ENCODE peak calls at places on chromosomes 13 and 19, in nine cellular contexts. One of them, this sample, is unnamed.

GRCh38 chr19:12567951-12568350 is 16.7 kb upstream of the ZNF564 start:
- DNase-seq in substantia nigra: no peak
- DNase-seq in T-cell: no peak
- DNase-seq in NCI-H1092: no peak
- DNase-seq in stimulated activated CD8-positive, alpha-beta memory T cell treated with anti-CD3 and anti-CD28 coated beads, Interleukin-15, amount 100 ng/mL, for 24 hours: no peak
- DNase-seq in epithelial cell of esophagus: no peak
- DNase-seq in astrocyte of the cerebellum: no peak
- DNase-seq in progenitor cell of endocrine pancreas: no peak
- DNase-seq in activated CD4-positive, alpha-beta T cell treated with anti-CD3 and anti-CD28 coated beads for 24 hours: no peak
- DNase-seq in this sample: no peak

GRCh38 chr19:9981406-9982260 is 28.7 kb downstream of the COL5A3 start:
- DNase-seq in activated CD4-positive, alpha-beta T cell treated with anti-CD3 and anti-CD28 coated beads for 24 hours: no peak
- DNase-seq in progenitor cell of endocrine pancreas: no peak
- DNase-seq in epithelial cell of esophagus: no peak
- DNase-seq in substantia nigra: no peak
- DNase-seq in NCI-H1092: no peak
- DNase-seq in stimulated activated CD8-positive, alpha-beta memory T cell treated with anti-CD3 and anti-CD28 coated beads, Interleukin-15, amount 100 ng/mL, for 24 hours: no peak
- DNase-seq in astrocyte of the cerebellum: no peak
- DNase-seq in T-cell: no peak
- DNase-seq in this sample: no peak

GRCh38 chr13:113930711-113931637 is 42.9 kb downstream of the C13orf46 start:
- DNase-seq in substantia nigra: no peak
- DNase-seq in activated CD4-positive, alpha-beta T cell treated with anti-CD3 and anti-CD28 coated beads for 24 hours: peak
- DNase-seq in stimulated activated CD8-positive, alpha-beta memory T cell treated with anti-CD3 and anti-CD28 coated beads, Interleukin-15, amount 100 ng/mL, for 24 hours: no peak
- DNase-seq in astrocyte of the cerebellum: peak
- DNase-seq in epithelial cell of esophagus: no peak
- DNase-seq in T-cell: peak
- DNase-seq in NCI-H1092: no peak
- DNase-seq in progenitor cell of endocrine pancreas: no peak
- DNase-seq in this sample: no peak

GRCh38 chr13:20967340-20967739 is 64.8 kb upstream of the XPO4 start:
- DNase-seq in T-cell: no peak
- DNase-seq in progenitor cell of endocrine pancreas: no peak
- DNase-seq in activated CD4-positive, alpha-beta T cell treated with anti-CD3 and anti-CD28 coated beads for 24 hours: no peak
- DNase-seq in stimulated activated CD8-positive, alpha-beta memory T cell treated with anti-CD3 and anti-CD28 coated beads, Interleukin-15, amount 100 ng/mL, for 24 hours: no peak
- DNase-seq in substantia nigra: no peak
- DNase-seq in epithelial cell of esophagus: no peak
- DNase-seq in NCI-H1092: no peak
- DNase-seq in astrocyte of the cerebellum: no peak
- DNase-seq in this sample: no peak

GRCh38 chr13:97224544-97225324 is 2.6 kb downstream of the MBNL2 start:
- DNase-seq in T-cell: peak
- DNase-seq in activated CD4-positive, alpha-beta T cell treated with anti-CD3 and anti-CD28 coated beads for 24 hours: no peak
- DNase-seq in astrocyte of the cerebellum: peak
- DNase-seq in epithelial cell of esophagus: peak
- DNase-seq in stimulated activated CD8-positive, alpha-beta memory T cell treated with anti-CD3 and anti-CD28 coated beads, Interleukin-15, amount 100 ng/mL, for 24 hours: no peak
- DNase-seq in NCI-H1092: peak
- DNase-seq in progenitor cell of endocrine pancreas: no peak
- DNase-seq in substantia nigra: no peak
- DNase-seq in this sample: no peak

GRCh38 chr19:30871979-30872378 is 477.3 kb downstream of the TSHZ3 start:
- DNase-seq in stimulated activated CD8-positive, alpha-beta memory T cell treated with anti-CD3 and anti-CD28 coated beads, Interleukin-15, amount 100 ng/mL, for 24 hours: no peak
- DNase-seq in astrocyte of the cerebellum: no peak
- DNase-seq in substantia nigra: no peak
- DNase-seq in T-cell: no peak
- DNase-seq in activated CD4-positive, alpha-beta T cell treated with anti-CD3 and anti-CD28 coated beads for 24 hours: no peak
- DNase-seq in progenitor cell of endocrine pancreas: no peak
- DNase-seq in epithelial cell of esophagus: no peak
- DNase-seq in NCI-H1092: no peak
- DNase-seq in this sample: no peak

GRCh38 chr13:20387006-20387405 is 138.7 kb downstream of the CRYL1 start:
- DNase-seq in epithelial cell of esophagus: no peak
- DNase-seq in astrocyte of the cerebellum: no peak
- DNase-seq in substantia nigra: no peak
- DNase-seq in progenitor cell of endocrine pancreas: no peak
- DNase-seq in T-cell: no peak
- DNase-seq in NCI-H1092: no peak
- DNase-seq in stimulated activated CD8-positive, alpha-beta memory T cell treated with anti-CD3 and anti-CD28 coated beads, Interleukin-15, amount 100 ng/mL, for 24 hours: no peak
- DNase-seq in activated CD4-positive, alpha-beta T cell treated with anti-CD3 and anti-CD28 coated beads for 24 hours: no peak
- DNase-seq in this sample: no peak

GRCh38 chr19:29040951-29041350 is 172.0 kb downstream of the UQCRFS1 start:
- DNase-seq in epithelial cell of esophagus: no peak
- DNase-seq in activated CD4-positive, alpha-beta T cell treated with anti-CD3 and anti-CD28 coated beads for 24 hours: no peak
- DNase-seq in stimulated activated CD8-positive, alpha-beta memory T cell treated with anti-CD3 and anti-CD28 coated beads, Interleukin-15, amount 100 ng/mL, for 24 hours: no peak
- DNase-seq in astrocyte of the cerebellum: no peak
- DNase-seq in progenitor cell of endocrine pancreas: no peak
- DNase-seq in T-cell: no peak
- DNase-seq in NCI-H1092: no peak
- DNase-seq in substantia nigra: no peak
- DNase-seq in this sample: no peak

GRCh38 chr19:46076951-46077814 is 36.4 kb upstream of the IGFL4 start:
- DNase-seq in NCI-H1092: peak
- DNase-seq in substantia nigra: peak
- DNase-seq in epithelial cell of esophagus: peak
- DNase-seq in progenitor cell of endocrine pancreas: peak
- DNase-seq in astrocyte of the cerebellum: peak
- DNase-seq in activated CD4-positive, alpha-beta T cell treated with anti-CD3 and anti-CD28 coated beads for 24 hours: no peak
- DNase-seq in T-cell: no peak
- DNase-seq in stimulated activated CD8-positive, alpha-beta memory T cell treated with anti-CD3 and anti-CD28 coated beads, Interleukin-15, amount 100 ng/mL, for 24 hours: no peak
- DNase-seq in this sample: no peak

GRCh38 chr13:47932953-47933687 is 68.0 kb downstream of the SUCLA2 start:
- DNase-seq in T-cell: no peak
- DNase-seq in activated CD4-positive, alpha-beta T cell treated with anti-CD3 and anti-CD28 coated beads for 24 hours: no peak
- DNase-seq in epithelial cell of esophagus: no peak
- DNase-seq in substantia nigra: no peak
- DNase-seq in progenitor cell of endocrine pancreas: no peak
- DNase-seq in stimulated activated CD8-positive, alpha-beta memory T cell treated with anti-CD3 and anti-CD28 coated beads, Interleukin-15, amount 100 ng/mL, for 24 hours: no peak
- DNase-seq in NCI-H1092: no peak
- DNase-seq in astrocyte of the cerebellum: no peak
- DNase-seq in this sample: no peak

GRCh38 chr19:10112037-10112751 is 701 bp downstream of the P2RY11 start:
- DNase-seq in substantia nigra: no peak
- DNase-seq in stimulated activated CD8-positive, alpha-beta memory T cell treated with anti-CD3 and anti-CD28 coated beads, Interleukin-15, amount 100 ng/mL, for 24 hours: no peak
- DNase-seq in progenitor cell of endocrine pancreas: no peak
- DNase-seq in T-cell: peak
- DNase-seq in NCI-H1092: no peak
- DNase-seq in astrocyte of the cerebellum: no peak
- DNase-seq in activated CD4-positive, alpha-beta T cell treated with anti-CD3 and anti-CD28 coated beads for 24 hours: no peak
- DNase-seq in epithelial cell of esophagus: no peak
- DNase-seq in this sample: no peak

GRCh38 chr13:63026285-63026797 is 1610.7 kb upstream of the PCDH20 start:
- DNase-seq in activated CD4-positive, alpha-beta T cell treated with anti-CD3 and anti-CD28 coated beads for 24 hours: no peak
- DNase-seq in astrocyte of the cerebellum: no peak
- DNase-seq in stimulated activated CD8-positive, alpha-beta memory T cell treated with anti-CD3 and anti-CD28 coated beads, Interleukin-15, amount 100 ng/mL, for 24 hours: no peak
- DNase-seq in substantia nigra: no peak
- DNase-seq in NCI-H1092: no peak
- DNase-seq in T-cell: no peak
- DNase-seq in progenitor cell of endocrine pancreas: no peak
- DNase-seq in epithelial cell of esophagus: no peak
- DNase-seq in this sample: no peak

GRCh38 chr13:53126803-53127202 is 98.2 kb downstream of the OLFM4 start:
- DNase-seq in stimulated activated CD8-positive, alpha-beta memory T cell treated with anti-CD3 and anti-CD28 coated beads, Interleukin-15, amount 100 ng/mL, for 24 hours: no peak
- DNase-seq in NCI-H1092: no peak
- DNase-seq in substantia nigra: no peak
- DNase-seq in T-cell: no peak
- DNase-seq in activated CD4-positive, alpha-beta T cell treated with anti-CD3 and anti-CD28 coated beads for 24 hours: no peak
- DNase-seq in progenitor cell of endocrine pancreas: no peak
- DNase-seq in astrocyte of the cerebellum: no peak
- DNase-seq in epithelial cell of esophagus: no peak
- DNase-seq in this sample: peak

GRCh38 chr19:8571006-8571411 is 6.2 kb downstream of the MYO1F start:
- DNase-seq in activated CD4-positive, alpha-beta T cell treated with anti-CD3 and anti-CD28 coated beads for 24 hours: no peak
- DNase-seq in stimulated activated CD8-positive, alpha-beta memory T cell treated with anti-CD3 and anti-CD28 coated beads, Interleukin-15, amount 100 ng/mL, for 24 hours: no peak
- DNase-seq in T-cell: peak
- DNase-seq in epithelial cell of esophagus: no peak
- DNase-seq in NCI-H1092: no peak
- DNase-seq in progenitor cell of endocrine pancreas: no peak
- DNase-seq in substantia nigra: no peak
- DNase-seq in astrocyte of the cerebellum: no peak
- DNase-seq in this sample: no peak

GRCh38 chr19:23093832-23094231 is 23.0 kb upstream of the ZNF730 start:
- DNase-seq in stimulated activated CD8-positive, alpha-beta memory T cell treated with anti-CD3 and anti-CD28 coated beads, Interleukin-15, amount 100 ng/mL, for 24 hours: no peak
- DNase-seq in epithelial cell of esophagus: no peak
- DNase-seq in NCI-H1092: no peak
- DNase-seq in T-cell: no peak
- DNase-seq in activated CD4-positive, alpha-beta T cell treated with anti-CD3 and anti-CD28 coated beads for 24 hours: no peak
- DNase-seq in astrocyte of the cerebellum: no peak
- DNase-seq in progenitor cell of endocrine pancreas: no peak
- DNase-seq in substantia nigra: no peak
- DNase-seq in this sample: no peak

GRCh38 chr13:89455741-89456140 is 1784.6 kb downstream of the SLITRK5 start:
- DNase-seq in activated CD4-positive, alpha-beta T cell treated with anti-CD3 and anti-CD28 coated beads for 24 hours: no peak
- DNase-seq in T-cell: no peak
- DNase-seq in astrocyte of the cerebellum: no peak
- DNase-seq in progenitor cell of endocrine pancreas: no peak
- DNase-seq in stimulated activated CD8-positive, alpha-beta memory T cell treated with anti-CD3 and anti-CD28 coated beads, Interleukin-15, amount 100 ng/mL, for 24 hours: no peak
- DNase-seq in NCI-H1092: no peak
- DNase-seq in epithelial cell of esophagus: peak
- DNase-seq in substantia nigra: no peak
- DNase-seq in this sample: no peak

GRCh38 chr13:97540696-97541095 is 106.7 kb downstream of the RAP2A start:
- DNase-seq in astrocyte of the cerebellum: no peak
- DNase-seq in stimulated activated CD8-positive, alpha-beta memory T cell treated with anti-CD3 and anti-CD28 coated beads, Interleukin-15, amount 100 ng/mL, for 24 hours: no peak
- DNase-seq in epithelial cell of esophagus: no peak
- DNase-seq in T-cell: no peak
- DNase-seq in activated CD4-positive, alpha-beta T cell treated with anti-CD3 and anti-CD28 coated beads for 24 hours: no peak
- DNase-seq in progenitor cell of endocrine pancreas: no peak
- DNase-seq in substantia nigra: no peak
- DNase-seq in NCI-H1092: no peak
- DNase-seq in this sample: no peak

GRCh38 chr19:2064395-2064787 is 13.3 kb upstream of the MKNK2 start:
- DNase-seq in astrocyte of the cerebellum: no peak
- DNase-seq in stimulated activated CD8-positive, alpha-beta memory T cell treated with anti-CD3 and anti-CD28 coated beads, Interleukin-15, amount 100 ng/mL, for 24 hours: no peak
- DNase-seq in activated CD4-positive, alpha-beta T cell treated with anti-CD3 and anti-CD28 coated beads for 24 hours: no peak
- DNase-seq in NCI-H1092: no peak
- DNase-seq in substantia nigra: no peak
- DNase-seq in T-cell: no peak
- DNase-seq in epithelial cell of esophagus: no peak
- DNase-seq in progenitor cell of endocrine pancreas: no peak
- DNase-seq in this sample: no peak

GRCh38 chr19:36081385-36081784 is 26.7 kb downstream of the WDR62 start:
- DNase-seq in substantia nigra: no peak
- DNase-seq in progenitor cell of endocrine pancreas: no peak
- DNase-seq in stimulated activated CD8-positive, alpha-beta memory T cell treated with anti-CD3 and anti-CD28 coated beads, Interleukin-15, amount 100 ng/mL, for 24 hours: no peak
- DNase-seq in epithelial cell of esophagus: no peak
- DNase-seq in T-cell: no peak
- DNase-seq in NCI-H1092: no peak
- DNase-seq in activated CD4-positive, alpha-beta T cell treated with anti-CD3 and anti-CD28 coated beads for 24 hours: no peak
- DNase-seq in astrocyte of the cerebellum: no peak
- DNase-seq in this sample: no peak